ENCODE peak calls at places on chromosomes 3 and 15, in four cellular contexts. One of them, this sample, is unnamed.

GRCh38 chr3:12994357-12994606 is 78.9 kb downstream of the IQSEC1 start:
- DNase-seq in IMR-90: no peak
- DNase-seq in mesenchymal stem cell: peak; percentile 39
- DNase-seq in PC-3: peak; percentile 33
- DNase-seq in this sample: no peak

GRCh38 chr3:156602424-156602823 is 47.5 kb upstream of the SSR3 start:
- DNase-seq in IMR-90: no peak
- DNase-seq in mesenchymal stem cell: peak; percentile 49
- DNase-seq in PC-3: no peak
- DNase-seq in this sample: no peak

GRCh38 chr3:72231439-72232196 is 446.7 kb upstream of the PROK2 start:
- DNase-seq in IMR-90: no peak
- DNase-seq in mesenchymal stem cell: no peak
- DNase-seq in PC-3: no peak
- DNase-seq in this sample: no peak

GRCh38 chr3:40925228-40925627 is 274.1 kb upstream of the CTNNB1 start:
- DNase-seq in IMR-90: no peak
- DNase-seq in mesenchymal stem cell: no peak
- DNase-seq in PC-3: no peak
- DNase-seq in this sample: no peak

GRCh38 chr3:138199847-138200246 is 12.7 kb downstream of the ARMC8 start:
- DNase-seq in IMR-90: no peak
- DNase-seq in mesenchymal stem cell: no peak
- DNase-seq in PC-3: no peak
- DNase-seq in this sample: no peak

GRCh38 chr3:71244153-71245051 is 339.1 kb downstream of the FOXP1 start:
- DNase-seq in IMR-90: peak; percentile 67
- DNase-seq in mesenchymal stem cell: peak; percentile 61
- DNase-seq in PC-3: no peak
- DNase-seq in this sample: no peak

GRCh38 chr3:151460774-151461450 is at the start of gene IGSF10:
- DNase-seq in IMR-90: no peak
- DNase-seq in mesenchymal stem cell: no peak
- DNase-seq in PC-3: no peak
- DNase-seq in this sample: no peak

GRCh38 chr3:50220109-50220508 is 15.0 kb downstream of the SLC38A3 start:
- DNase-seq in IMR-90: no peak
- DNase-seq in mesenchymal stem cell: no peak
- DNase-seq in PC-3: no peak
- DNase-seq in this sample: no peak

GRCh38 chr3:196740476-196741400 is 1.1 kb downstream of the PAK2 start:
- DNase-seq in IMR-90: peak; percentile 56
- DNase-seq in mesenchymal stem cell: peak; percentile 71
- DNase-seq in PC-3: peak; percentile 68
- DNase-seq in this sample: no peak

GRCh38 chr15:47331796-47332480 is 385.4 kb upstream of the SEMA6D start:
- DNase-seq in IMR-90: peak; percentile 83
- DNase-seq in mesenchymal stem cell: peak; percentile 94
- DNase-seq in PC-3: peak; percentile 48
- DNase-seq in this sample: no peak

GRCh38 chr3:9229886-9230285 is 19.6 kb downstream of the SRGAP3 start:
- DNase-seq in IMR-90: no peak
- DNase-seq in mesenchymal stem cell: no peak
- DNase-seq in PC-3: no peak
- DNase-seq in this sample: no peak

GRCh38 chr15:85974742-85975141 is 104.9 kb upstream of the AGBL1 start:
- DNase-seq in IMR-90: no peak
- DNase-seq in mesenchymal stem cell: no peak
- DNase-seq in PC-3: no peak
- DNase-seq in this sample: no peak

GRCh38 chr3:127480196-127480933 is 110.2 kb downstream of the TPRA1 start:
- DNase-seq in IMR-90: no peak
- DNase-seq in mesenchymal stem cell: no peak
- DNase-seq in PC-3: no peak
- DNase-seq in this sample: no peak

GRCh38 chr15:100263031-100263430 is 78.7 kb downstream of the ADAMTS17 start:
- DNase-seq in IMR-90: no peak
- DNase-seq in mesenchymal stem cell: no peak
- DNase-seq in PC-3: no peak
- DNase-seq in this sample: no peak

GRCh38 chr3:172658344-172659245 is 52.3 kb downstream of the NCEH1 start:
- DNase-seq in IMR-90: peak; percentile 100
- DNase-seq in mesenchymal stem cell: peak; percentile 94
- DNase-seq in PC-3: peak; percentile 85
- DNase-seq in this sample: peak; percentile 62

GRCh38 chr3:58206406-58207011 is 4.3 kb downstream of the DNASE1L3 start:
- DNase-seq in IMR-90: peak; percentile 56
- DNase-seq in mesenchymal stem cell: no peak
- DNase-seq in PC-3: peak; percentile 88
- DNase-seq in this sample: peak; percentile 49

GRCh38 chr15:69305204-69305931 is 6.7 kb downstream of the PAQR5 start:
- DNase-seq in IMR-90: peak; percentile 96
- DNase-seq in mesenchymal stem cell: peak; percentile 95
- DNase-seq in PC-3: peak; percentile 90
- DNase-seq in this sample: peak; percentile 33

GRCh38 chr3:17054301-17054700 is 169.5 kb downstream of the PLCL2 start:
- DNase-seq in IMR-90: no peak
- DNase-seq in mesenchymal stem cell: no peak
- DNase-seq in PC-3: no peak
- DNase-seq in this sample: no peak

GRCh38 chr15:70722266-70723123 is 40.9 kb downstream of the UACA start:
- DNase-seq in IMR-90: peak; percentile 74
- DNase-seq in mesenchymal stem cell: peak; percentile 63
- DNase-seq in PC-3: peak; percentile 61
- DNase-seq in this sample: no peak

GRCh38 chr3:44674211-44674610 is 25.7 kb downstream of the ZNF35 start:
- DNase-seq in IMR-90: no peak
- DNase-seq in mesenchymal stem cell: no peak
- DNase-seq in PC-3: no peak
- DNase-seq in this sample: no peak

GRCh38 chr3:134687642-134688041 is 36.8 kb upstream of the KY start:
- DNase-seq in IMR-90: no peak
- DNase-seq in mesenchymal stem cell: no peak
- DNase-seq in PC-3: no peak
- DNase-seq in this sample: no peak

GRCh38 chr3:48503406-48504050 is 446 bp downstream of the SHISA5 start:
- DNase-seq in IMR-90: peak; percentile 42
- DNase-seq in mesenchymal stem cell: peak; percentile 66
- DNase-seq in PC-3: peak; percentile 55
- DNase-seq in this sample: peak; percentile 38

GRCh38 chr3:152960684-152961083 is 125.8 kb downstream of the P2RY1 start:
- DNase-seq in IMR-90: no peak
- DNase-seq in mesenchymal stem cell: no peak
- DNase-seq in PC-3: peak; percentile 67
- DNase-seq in this sample: no peak

GRCh38 chr15:42736178-42736792 is 643 bp downstream of the CDAN1 start:
- DNase-seq in IMR-90: no peak
- DNase-seq in mesenchymal stem cell: peak; percentile 17
- DNase-seq in PC-3: peak; percentile 7
- DNase-seq in this sample: peak; percentile 21
- H2AFZ ChIP-seq in IMR-90: peak overlapping the region; percentile 100
- H2AFZ ChIP-seq in mesenchymal stem cell: peak overlapping the region; percentile 68
- H2AFZ ChIP-seq in PC-3: peak overlapping the region; percentile 97
- H2AFZ ChIP-seq in this sample: peak overlapping the region; percentile 88

GRCh38 chr3:79765854-79766253 is 1.9 kb downstream of the ROBO1 start:
- DNase-seq in IMR-90: no peak
- DNase-seq in mesenchymal stem cell: no peak
- DNase-seq in PC-3: no peak
- DNase-seq in this sample: no peak

GRCh38 chr3:79769234-79769633 is 1.4 kb upstream of the ROBO1 start:
- DNase-seq in IMR-90: no peak
- DNase-seq in mesenchymal stem cell: no peak
- DNase-seq in PC-3: no peak
- DNase-seq in this sample: no peak

GRCh38 chr3:79767953-79768282 is at the start of gene ROBO1:
- DNase-seq in IMR-90: no peak
- DNase-seq in mesenchymal stem cell: no peak
- DNase-seq in PC-3: no peak
- DNase-seq in this sample: no peak

GRCh38 chr3:79766474-79767193 is 1.2 kb downstream of the ROBO1 start:
- DNase-seq in IMR-90: no peak
- DNase-seq in mesenchymal stem cell: no peak
- DNase-seq in PC-3: no peak
- DNase-seq in this sample: no peak

DNA sequence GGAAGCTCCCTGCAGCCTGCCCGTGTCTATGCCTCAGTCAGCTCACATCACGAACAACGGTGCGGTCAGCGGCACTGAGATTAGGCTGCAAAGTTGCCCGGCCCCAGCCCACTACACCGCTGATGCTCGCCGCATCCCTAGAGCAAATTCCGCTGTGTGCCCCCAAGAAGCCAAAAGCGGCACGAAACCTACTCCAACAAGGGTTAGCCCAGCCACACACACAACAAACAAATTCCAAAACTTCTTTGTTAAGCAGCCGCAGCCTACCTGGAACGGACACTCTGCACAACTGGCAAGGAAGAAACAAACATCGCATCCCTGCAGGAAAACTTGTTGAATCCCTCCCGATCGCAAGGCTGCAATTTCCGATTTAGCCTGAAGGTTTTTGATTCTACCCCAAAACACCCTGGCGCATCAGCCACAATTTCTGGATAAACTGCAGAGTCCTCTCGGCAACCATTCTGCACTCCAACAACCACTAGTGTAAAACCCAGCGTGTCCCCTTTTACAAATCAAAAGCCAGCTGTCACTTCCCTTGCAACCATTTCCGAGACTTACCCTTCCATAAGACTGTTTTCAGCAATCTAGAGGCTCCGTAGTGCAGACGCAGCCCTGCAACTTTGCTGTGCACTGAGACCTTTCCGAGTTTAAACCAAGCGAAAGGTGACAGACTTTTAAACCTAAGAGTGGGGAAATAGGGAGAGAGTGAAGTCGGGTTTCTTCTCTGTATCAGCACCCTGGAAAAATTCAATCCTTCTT is 425 bp downstream of the ROBO1 start:
- DNase-seq in IMR-90: no peak
- DNase-seq in mesenchymal stem cell: no peak
- DNase-seq in PC-3: peak; percentile 27
- DNase-seq in this sample: no peak
- H3K4me2 ChIP-seq in IMR-90: no peak overlapping the region
- H3K4me2 ChIP-seq in mesenchymal stem cell: peak overlapping the region; percentile 89
- H3K4me2 ChIP-seq in PC-3: peak overlapping the region; percentile 85
- H3K4me2 ChIP-seq in this sample: no peak overlapping the region

GRCh38 chr15:36517758-36518157 is 61.7 kb upstream of the CDIN1 start:
- DNase-seq in IMR-90: no peak
- DNase-seq in mesenchymal stem cell: no peak
- DNase-seq in PC-3: no peak
- DNase-seq in this sample: no peak
- H3K27ac ChIP-seq in IMR-90: no peak overlapping the region
- H3K27ac ChIP-seq in mesenchymal stem cell: no peak overlapping the region
- H3K27ac ChIP-seq in PC-3: no peak overlapping the region
- H3K27ac ChIP-seq in this sample: no peak overlapping the region

GRCh38 chr15:43522247-43522646 is 4.8 kb downstream of the MAP1A start:
- DNase-seq in IMR-90: no peak
- DNase-seq in mesenchymal stem cell: no peak
- DNase-seq in PC-3: no peak
- DNase-seq in this sample: no peak

GRCh38 chr15:43525131-43525530 is 7.7 kb downstream of the MAP1A start:
- DNase-seq in IMR-90: no peak
- DNase-seq in mesenchymal stem cell: no peak
- DNase-seq in PC-3: no peak
- DNase-seq in this sample: no peak

GRCh38 chr15:43526261-43526930 is 9.0 kb downstream of the MAP1A start:
- DNase-seq in IMR-90: no peak
- DNase-seq in mesenchymal stem cell: no peak
- DNase-seq in PC-3: no peak
- DNase-seq in this sample: no peak

GRCh38 chr15:43523646-43524045 is 6.2 kb downstream of the MAP1A start:
- DNase-seq in IMR-90: no peak
- DNase-seq in mesenchymal stem cell: no peak
- DNase-seq in PC-3: no peak
- DNase-seq in this sample: no peak

DNA sequence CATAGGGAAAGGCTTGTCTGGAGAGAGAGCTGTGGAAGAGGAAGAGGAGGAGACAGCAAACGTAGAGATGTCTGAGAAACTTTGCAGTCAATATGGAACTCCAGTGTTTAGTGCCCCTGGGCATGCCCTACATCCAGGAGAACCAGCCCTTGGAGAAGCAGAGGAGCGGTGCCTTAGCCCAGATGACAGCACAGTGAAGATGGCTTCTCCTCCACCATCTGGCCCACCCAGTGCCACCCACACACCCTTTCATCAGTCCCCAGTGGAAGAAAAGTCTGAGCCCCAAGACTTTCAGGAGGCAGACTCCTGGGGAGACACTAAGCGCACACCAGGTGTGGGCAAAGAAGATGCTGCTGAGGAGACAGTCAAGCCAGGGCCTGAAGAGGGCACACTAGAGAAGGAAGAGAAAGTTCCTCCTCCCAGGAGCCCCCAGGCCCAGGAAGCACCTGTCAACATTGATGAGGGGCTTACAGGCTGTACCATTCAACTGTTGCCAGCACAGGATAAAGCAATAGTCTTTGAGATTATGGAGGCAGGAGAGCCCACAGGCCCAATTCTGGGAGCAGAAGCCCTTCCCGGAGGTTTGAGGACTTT is 6.9 kb downstream of the MAP1A start:
- DNase-seq in IMR-90: no peak
- DNase-seq in mesenchymal stem cell: no peak
- DNase-seq in PC-3: no peak
- DNase-seq in this sample: no peak
- H2AFZ ChIP-seq in IMR-90: no peak overlapping the region
- H2AFZ ChIP-seq in mesenchymal stem cell: no peak overlapping the region
- H2AFZ ChIP-seq in PC-3: no peak overlapping the region
- H2AFZ ChIP-seq in this sample: no peak overlapping the region